ENCODE peak calls at places on chromosomes 13 and 19, in nine cellular contexts. Y is K562, R is ovary, L is suprapubic skin, C is upper lobe of left lung, G is tibial nerve, N is transverse colon, D is H1, X is A549. U is an unnamed sample.

GRCh38 chr13:100392709-100393630 is 195.6 kb downstream of the GGACT start:
- DNase-seq in Y (peak), R (peak), L (peak), C (peak), G (peak), N (peak), D (no peak), X (peak), U (peak)

GRCh38 chr19:52689804-52690394 is 44.9 kb downstream of the ZNF611 start:
- DNase-seq in Y (peak), R (peak), L (peak), C (peak), G (peak), N (peak), D (peak), X (no peak), U (peak)

GRCh38 chr19:55386515-55386947 is 799 bp downstream of the RPL28 start:
- DNase-seq in Y (no peak), R (no peak), L (no peak), C (no peak), G (no peak), N (no peak), D (no peak), X (no peak), U (no peak)

GRCh38 chr19:41646589-41647204 is 19.8 kb upstream of the CEACAM4 start:
- DNase-seq in Y (peak), R (no peak), L (no peak), C (no peak), G (no peak), N (no peak), D (peak), X (peak), U (no peak)

GRCh38 chr13:87280139-87280538 is 391.0 kb upstream of the SLITRK5 start:
- DNase-seq in Y (no peak), R (no peak), L (no peak), C (no peak), G (no peak), N (no peak), D (no peak), X (peak), U (no peak)

GRCh38 chr13:77584111-77584510 is 48.6 kb downstream of the SCEL start:
- DNase-seq in Y (no peak), R (no peak), L (peak), C (no peak), G (no peak), N (no peak), D (no peak), X (no peak), U (no peak)

GRCh38 chr19:17567940-17568339 is 12.5 kb downstream of the COLGALT1 start:
- DNase-seq in Y (no peak), R (no peak), L (no peak), C (no peak), G (no peak), N (no peak), D (no peak), X (no peak), U (no peak)

GRCh38 chr13:63741029-63741813 is 2325.6 kb upstream of the PCDH20 start:
- DNase-seq in Y (no peak), R (no peak), L (peak), C (peak), G (no peak), N (no peak), D (no peak), X (no peak), U (no peak)

GRCh38 chr13:86906458-86906857 is 764.7 kb upstream of the SLITRK5 start:
- DNase-seq in Y (no peak), R (no peak), L (no peak), C (no peak), G (no peak), N (no peak), D (no peak), X (no peak), U (no peak)

GRCh38 chr19:32176591-32176990 is 168.8 kb upstream of the ZNF507 start:
- DNase-seq in Y (no peak), R (no peak), L (no peak), C (no peak), G (no peak), N (no peak), D (no peak), X (no peak), U (no peak)

GRCh38 chr19:7981661-7982060 is 23.8 kb downstream of the ELAVL1 start:
- DNase-seq in Y (no peak), R (no peak), L (no peak), C (no peak), G (no peak), N (no peak), D (no peak), X (no peak), U (no peak)

GRCh38 chr13:72253754-72254153 is 386.8 kb upstream of the DACH1 start:
- DNase-seq in Y (no peak), R (no peak), L (no peak), C (no peak), G (no peak), N (no peak), D (no peak), X (no peak), U (no peak)

GRCh38 chr19:14368011-14368513 is 13.2 kb upstream of the ADGRE5 start:
- DNase-seq in Y (no peak), R (no peak), L (no peak), C (no peak), G (no peak), N (no peak), D (no peak), X (no peak), U (no peak)

GRCh38 chr19:2680808-2681207 is 21.7 kb downstream of the GNG7 start:
- DNase-seq in Y (no peak), R (no peak), L (no peak), C (no peak), G (no peak), N (no peak), D (no peak), X (no peak), U (no peak)

GRCh38 chr19:12676384-12676792 is 5.3 kb downstream of the DHPS start:
- DNase-seq in Y (peak), R (peak), L (peak), C (peak), G (peak), N (peak), D (peak), X (peak), U (peak)

GRCh38 chr19:23799321-23799720 is 40.6 kb upstream of the ZNF681 start:
- DNase-seq in Y (no peak), R (no peak), L (no peak), C (no peak), G (no peak), N (no peak), D (peak), X (no peak), U (no peak)

GRCh38 chr13:51925865-51926527 is 64.2 kb downstream of the CCDC70 start:
- DNase-seq in Y (no peak), R (no peak), L (no peak), C (no peak), G (no peak), N (no peak), D (no peak), X (no peak), U (no peak)

GRCh38 chr13:74056829-74057564 is 77.2 kb downstream of the KLF12 start:
- DNase-seq in Y (no peak), R (peak), L (no peak), C (no peak), G (no peak), N (no peak), D (no peak), X (no peak), U (no peak)

GRCh38 chr13:72141845-72142470 is 275.0 kb upstream of the DACH1 start:
- DNase-seq in Y (no peak), R (no peak), L (no peak), C (no peak), G (no peak), N (no peak), D (no peak), X (no peak), U (no peak)

GRCh38 chr19:46812898-46813569 is 24.6 kb upstream of the SLC1A5 start:
- DNase-seq in Y (peak), R (peak), L (no peak), C (peak), G (no peak), N (no peak), D (peak), X (no peak), U (peak)

GRCh38 chr13:96677029-96677428 is 317.2 kb downstream of the OXGR1 start:
- DNase-seq in Y (no peak), R (no peak), L (no peak), C (no peak), G (no peak), N (no peak), D (no peak), X (no peak), U (no peak)

GRCh38 chr13:93268327-93269028 is 41.9 kb downstream of the GPC6 start:
- DNase-seq in Y (no peak), R (no peak), L (no peak), C (no peak), G (no peak), N (no peak), D (no peak), X (no peak), U (no peak)

GRCh38 chr19:12778020-12778904 is 2.9 kb upstream of the HOOK2 start:
- DNase-seq in Y (no peak), R (peak), L (peak), C (peak), G (peak), N (peak), D (peak), X (peak), U (peak)

GRCh38 chr13:79901336-79901735 is 420.4 kb downstream of the NDFIP2 start:
- DNase-seq in Y (no peak), R (no peak), L (no peak), C (no peak), G (no peak), N (no peak), D (no peak), X (no peak), U (no peak)

GRCh38 chr19:29596080-29596479 is 10.0 kb upstream of the POP4 start:
- DNase-seq in Y (no peak), R (no peak), L (no peak), C (no peak), G (no peak), N (no peak), D (no peak), X (no peak), U (no peak)

GRCh38 chr13:94537740-94538630 is 58.0 kb downstream of the TGDS start:
- DNase-seq in Y (no peak), R (no peak), L (no peak), C (peak), G (no peak), N (no peak), D (no peak), X (no peak), U (no peak)

GRCh38 chr19:13110099-13110610 is 6.4 kb downstream of the TRMT1 start:
- DNase-seq in Y (no peak), R (no peak), L (no peak), C (no peak), G (no peak), N (no peak), D (no peak), X (no peak), U (no peak)

GRCh38 chr13:46728777-46729176 is 68.2 kb downstream of the ESD start:
- DNase-seq in Y (peak), R (no peak), L (no peak), C (no peak), G (no peak), N (no peak), D (no peak), X (peak), U (no peak)

GRCh38 chr19:6811906-6812305 is 39.4 kb downstream of the VAV1 start:
- DNase-seq in Y (peak), R (no peak), L (no peak), C (no peak), G (no peak), N (no peak), D (no peak), X (peak), U (no peak)

DNA sequence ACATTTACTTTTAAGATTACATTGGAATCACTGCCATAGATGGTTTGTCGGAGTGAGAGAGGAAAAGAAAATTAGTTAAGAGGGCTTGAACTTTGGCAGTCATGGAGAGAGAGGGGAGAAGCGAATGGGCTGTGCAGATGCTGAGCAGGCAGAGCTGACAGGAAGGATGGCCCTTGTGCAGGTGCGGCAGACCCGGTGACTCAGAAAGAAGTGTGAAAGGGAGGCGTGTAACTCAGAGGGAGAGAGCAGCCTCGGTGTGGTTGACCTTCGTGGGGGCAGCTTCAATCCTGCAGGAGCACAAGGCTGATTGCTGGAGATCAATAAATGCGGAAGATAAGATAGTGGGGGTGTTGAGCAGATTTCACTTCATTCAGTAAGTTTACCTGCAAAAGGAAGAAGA is 76.9 kb downstream of the TNFSF13B start:
- DNase-seq in Y (no peak), R (no peak), L (no peak), C (no peak), G (no peak), N (no peak), D (no peak), X (no peak), U (no peak)
- TF ChIP-seq EP300 in Y (no peak), R (no peak), L (no peak), C (no peak), G (no peak), N (no peak), D (no peak), X (no peak), U (no peak)

DNA sequence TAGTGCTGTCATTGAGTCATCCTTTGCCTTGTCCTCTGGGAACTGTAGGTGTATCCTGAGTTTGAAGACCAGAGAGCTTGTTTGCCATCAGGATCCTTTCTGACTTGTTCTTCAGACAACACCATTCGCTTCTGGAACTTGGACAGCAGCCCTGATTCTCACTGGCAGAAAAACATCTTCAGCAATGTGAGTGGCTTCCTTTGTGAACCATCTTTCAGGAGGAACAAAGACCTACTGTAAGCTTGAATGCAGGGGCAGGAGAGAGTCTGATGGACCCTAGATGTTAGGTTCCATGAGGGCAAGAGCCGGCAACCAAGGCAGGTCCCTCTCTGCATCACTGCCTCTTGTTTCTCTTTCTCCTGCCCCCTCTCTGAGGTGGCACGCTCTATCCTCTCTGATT is 26.7 kb downstream of the WDR62 start:
- DNase-seq in Y (no peak), R (no peak), L (no peak), C (no peak), G (peak), N (no peak), D (no peak), X (no peak), U (no peak)
- TF ChIP-seq POLR2A in Y (no peak), R (no peak), L (no peak), C (no peak), G (no peak), N (no peak), D (no peak), X (no peak), U (no peak)

GRCh38 chr13:30874111-30874510 is 32.0 kb upstream of the MEDAG start:
- DNase-seq in Y (no peak), R (no peak), L (no peak), C (no peak), G (no peak), N (no peak), D (no peak), X (no peak), U (no peak)

GRCh38 chr13:30871713-30872029 is 34.4 kb upstream of the MEDAG start:
- DNase-seq in Y (no peak), R (no peak), L (no peak), C (no peak), G (no peak), N (no peak), D (no peak), X (no peak), U (no peak)

GRCh38 chr13:30873519-30873918 is 32.6 kb upstream of the MEDAG start:
- DNase-seq in Y (no peak), R (no peak), L (no peak), C (no peak), G (no peak), N (no peak), D (no peak), X (no peak), U (no peak)

GRCh38 chr13:30872195-30872594 is 33.9 kb upstream of the MEDAG start:
- DNase-seq in Y (no peak), R (no peak), L (no peak), C (no peak), G (no peak), N (no peak), D (no peak), X (no peak), U (no peak)

DNA sequence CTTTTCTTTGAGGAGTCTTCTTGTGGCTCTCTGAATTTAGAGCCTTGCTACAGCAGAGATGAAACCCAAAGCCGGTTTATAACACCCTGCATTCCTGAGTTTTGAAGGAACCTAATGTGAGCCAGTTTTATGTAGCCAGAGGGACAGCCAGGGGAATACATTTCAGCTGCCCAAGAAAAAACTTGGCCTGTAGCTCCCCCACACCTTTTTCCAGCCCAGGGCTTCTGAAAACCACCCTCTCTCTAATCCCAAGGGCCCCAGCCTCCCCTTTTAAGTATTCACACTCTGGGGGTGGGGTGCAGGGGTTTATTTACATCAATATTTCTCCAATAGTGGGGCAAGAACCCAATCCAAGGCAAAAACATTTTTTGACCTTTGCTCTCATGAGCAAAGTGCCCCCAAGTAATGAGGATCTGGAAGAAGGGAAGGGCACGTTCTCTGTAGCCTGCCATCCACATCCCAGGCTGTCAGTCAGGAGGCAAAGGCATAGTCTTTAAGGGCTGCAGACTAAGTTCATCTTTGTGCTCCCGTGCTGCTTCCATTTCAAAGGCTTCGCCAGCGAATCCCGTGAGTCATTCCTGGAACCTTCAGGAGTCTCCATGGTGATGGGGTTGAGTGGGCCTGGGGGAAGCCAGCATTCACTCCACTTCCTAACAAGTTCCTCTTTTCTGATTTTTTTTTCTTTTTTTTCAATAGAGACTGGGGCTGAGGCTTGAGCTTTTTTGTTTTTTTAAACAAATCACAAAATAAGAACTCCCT is 33.2 kb upstream of the MEDAG start:
- DNase-seq in Y (no peak), R (peak), L (peak), C (peak), G (peak), N (no peak), D (no peak), X (no peak), U (no peak)
- H3K27ac ChIP-seq in Y (no peak), R (peak), L (peak), C (no peak), G (peak), N (peak), D (no peak), X (no peak), U (peak)

GRCh38 chr19:58296086-58296485 is 9.1 kb upstream of the ERVK3-1 start:
- DNase-seq in Y (no peak), R (no peak), L (no peak), C (no peak), G (no peak), N (no peak), D (no peak), X (no peak), U (no peak)
- TF ChIP-seq EP300 in Y (no peak), R (no peak), L (no peak), C (no peak), G (no peak), N (no peak), D (no peak), X (no peak), U (no peak)

DNA sequence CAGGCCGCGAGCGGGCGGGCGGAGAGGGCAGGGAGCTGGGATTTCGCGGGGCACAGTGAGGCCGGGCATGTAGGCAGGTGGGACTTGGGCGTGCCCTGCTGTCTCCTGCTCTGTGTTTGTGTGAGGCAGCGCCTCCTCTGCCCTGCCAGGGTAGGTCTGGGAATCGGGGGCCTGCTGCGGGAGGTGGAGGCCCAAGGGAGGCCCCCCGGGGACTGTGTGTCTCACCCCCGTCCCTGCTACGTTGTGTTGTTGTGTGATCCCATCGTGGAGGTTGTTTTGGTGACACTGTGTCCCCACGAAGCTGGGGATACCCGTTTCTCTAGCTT is 957 bp downstream of the FXYD1 start:
- DNase-seq in Y (no peak), R (no peak), L (no peak), C (no peak), G (no peak), N (no peak), D (no peak), X (no peak), U (no peak)
- TF ChIP-seq POLR2A in Y (no peak), R (no peak), L (no peak), C (no peak), G (peak), N (no peak), D (no peak), X (no peak), U (no peak)

DNA sequence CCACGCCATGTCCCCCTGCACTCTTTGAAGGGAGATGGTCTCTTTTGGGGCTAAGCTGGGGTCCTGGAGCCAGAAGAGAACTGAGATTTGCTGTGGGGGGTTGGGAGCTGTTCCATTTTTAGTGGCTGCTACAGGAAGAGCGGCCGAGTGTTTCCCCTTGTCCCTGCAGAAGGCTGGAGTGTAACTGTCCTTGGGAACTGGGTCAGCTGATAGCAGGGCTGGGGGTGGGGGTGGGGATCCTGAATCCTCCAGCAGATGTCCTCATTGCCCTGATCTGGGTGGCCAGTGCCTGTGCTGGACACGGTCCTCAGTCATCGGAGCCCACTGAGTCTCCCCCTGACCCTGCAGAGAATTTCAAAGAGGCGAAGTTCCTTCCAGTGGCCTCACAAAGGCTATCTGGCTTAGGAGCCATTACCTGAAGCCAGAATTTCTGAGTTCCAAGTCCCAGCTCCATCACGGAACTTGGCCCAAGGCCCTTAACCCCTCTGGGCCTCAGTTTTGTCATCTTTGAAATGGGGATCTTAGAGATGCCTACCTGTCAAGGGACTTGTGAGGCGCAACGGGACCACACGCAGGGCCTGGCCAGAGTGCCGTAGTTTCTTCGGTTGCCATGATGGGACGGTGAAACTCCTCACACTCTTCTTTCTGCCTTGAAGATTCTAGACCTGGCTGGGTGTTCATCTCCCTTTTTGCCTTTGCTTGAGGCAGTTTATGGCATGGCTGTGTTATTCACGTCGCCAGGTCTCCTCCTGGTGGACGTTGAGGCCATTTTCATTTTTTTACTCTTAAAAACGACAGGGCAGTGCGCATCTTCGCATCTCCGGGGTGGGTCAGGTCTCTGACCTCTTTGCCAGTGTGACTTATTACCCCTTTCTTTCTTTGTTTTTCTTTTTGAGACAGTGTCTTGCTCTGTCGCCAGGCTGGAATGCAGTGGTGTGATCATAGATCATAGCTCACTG is 51.9 kb downstream of the DNM2 start:
- DNase-seq in Y (peak), R (peak), L (no peak), C (peak), G (peak), N (peak), D (no peak), X (peak), U (peak)
- H3K27ac ChIP-seq in Y (peak), R (no peak), L (no peak), C (peak), G (peak), N (peak), D (no peak), X (peak), U (peak)

GRCh38 chr13:111275382-111275781 is 45.1 kb upstream of the TEX29 start:
- DNase-seq in Y (no peak), R (no peak), L (no peak), C (no peak), G (no peak), N (no peak), D (no peak), X (no peak), U (no peak)
- TF ChIP-seq EP300 in Y (no peak), R (no peak), L (no peak), C (no peak), G (no peak), N (no peak), D (no peak), X (no peak), U (no peak)

GRCh38 chr19:1248454-1249297 is at the start of gene MIDN:
- DNase-seq in Y (peak), R (peak), L (peak), C (peak), G (peak), N (peak), D (peak), X (peak), U (peak)
- TF ChIP-seq POLR2A in Y (peak), R (peak), L (peak), C (peak), G (peak), N (peak), D (peak), X (peak), U (no peak)

U was measured in stomach.